ENCODE peak calls at places on chromosome 22, in nine cellular contexts. S is A673; H is fibroblast of lung; U is CD4-positive, CD25-positive, alpha-beta regulatory T cell; F is HCT116; D is CD8-positive, alpha-beta T cell; M is aorta; C is tibial artery; W is Peyer's patch. Y is an unnamed sample. For H3K4me1, the result is how much of the 10 kb centered on the place peaks cover.

GRCh38 chr22:41596776-41597634 is 7.4 kb upstream of the PMM1 start:
- DNase-seq in W (no peak), C (peak), M (peak), U (no peak), D (no peak), H (peak), S (peak), F (no peak), Y (peak)

GRCh38 chr22:41535244-41535643 is 9.0 kb downstream of the POLR3H start:
- DNase-seq in S (peak), D (no peak), H (no peak), F (no peak), M (no peak), U (no peak), C (no peak), W (no peak), Y (no peak)

GRCh38 chr22:42808516-42808915 is 48.6 kb downstream of the ARFGAP3 start:
- DNase-seq in M (no peak), C (no peak), F (no peak), W (peak), U (no peak), H (no peak), S (no peak), D (no peak), Y (no peak)

GRCh38 chr22:38755155-38755910 is 465 bp downstream of the SUN2 start:
- DNase-seq in F (no peak), S (peak), D (peak), C (peak), U (peak), W (peak), M (peak), H (peak), Y (no peak)

GRCh38 chr22:19446603-19447387 is 716 bp downstream of the C22orf39 start:
- DNase-seq in C (no peak), F (no peak), D (no peak), H (peak), S (no peak), W (no peak), M (no peak), U (no peak), Y (no peak)

GRCh38 chr22:22917377-22917776 is 29.8 kb downstream of the IGLL5 start:
- DNase-seq in M (no peak), F (no peak), W (no peak), C (no peak), D (no peak), U (no peak), S (no peak), H (no peak), Y (no peak)

GRCh38 chr22:38864361-38865191 is 7.4 kb downstream of the CBX6 start:
- DNase-seq in H (no peak), U (no peak), F (no peak), S (peak), M (peak), W (no peak), D (no peak), C (peak), Y (no peak)

GRCh38 chr22:49807780-49808708 is 19.6 kb downstream of the BRD1 start:
- DNase-seq in S (no peak), M (peak), C (no peak), H (no peak), F (no peak), D (peak), U (peak), W (peak), Y (no peak)

GRCh38 chr22:50276143-50276542 is 6.0 kb upstream of the MAPK11 start:
- DNase-seq in S (peak), F (no peak), U (peak), M (peak), D (no peak), H (peak), W (peak), C (no peak), Y (no peak)

GRCh38 chr22:39177456-39177775 is 24.9 kb upstream of the CBX7 start:
- DNase-seq in F (no peak), H (no peak), U (no peak), W (no peak), M (peak), S (no peak), C (no peak), D (no peak), Y (no peak)

GRCh38 chr22:39932166-39932565 is 28.0 kb upstream of the TMA7B start:
- DNase-seq in W (no peak), H (no peak), M (no peak), S (no peak), F (no peak), C (no peak), U (no peak), D (no peak), Y (no peak)

GRCh38 chr22:44824271-44824670 is 71.9 kb downstream of the ARHGAP8 start:
- DNase-seq in S (no peak), U (no peak), C (no peak), M (peak), D (no peak), F (no peak), H (no peak), W (no peak), Y (no peak)

GRCh38 chr22:19040581-19041402 is 81.4 kb downstream of the DGCR2 start:
- DNase-seq in M (peak), F (no peak), C (no peak), U (no peak), D (no peak), W (no peak), H (no peak), S (no peak), Y (no peak)

GRCh38 chr22:50192825-50193204 is 7.1 kb downstream of the TRABD start:
- DNase-seq in F (no peak), M (no peak), H (no peak), S (no peak), C (no peak), U (peak), D (peak), W (peak), Y (no peak)

GRCh38 chr22:22770280-22770871 is 117.2 kb upstream of the IGLL5 start:
- DNase-seq in H (peak), D (peak), W (peak), U (peak), F (no peak), S (peak), M (no peak), C (no peak), Y (no peak)

GRCh38 chr22:21970037-21970799 is 12.4 kb downstream of the TOP3B start:
- DNase-seq in C (no peak), S (no peak), F (no peak), M (no peak), W (no peak), H (no peak), U (no peak), D (no peak), Y (no peak)

GRCh38 chr22:23903328-23903971 is 9.3 kb downstream of the MIF start:
- DNase-seq in U (no peak), H (no peak), S (no peak), C (no peak), M (no peak), F (no peak), D (no peak), W (no peak), Y (no peak)

GRCh38 chr22:42604403-42604802 is 10.3 kb downstream of the POLDIP3 start:
- DNase-seq in M (no peak), S (no peak), D (no peak), W (no peak), H (no peak), C (no peak), U (no peak), F (no peak), Y (no peak)

GRCh38 chr22:32204856-32205722 is at the start of gene RFPL2:
- DNase-seq in S (peak), M (no peak), D (no peak), H (no peak), U (peak), W (no peak), F (peak), C (no peak), Y (no peak)

GRCh38 chr22:46652081-46652929 is 32.1 kb downstream of the GRAMD4 start:
- DNase-seq in M (no peak), C (no peak), U (no peak), W (no peak), S (no peak), H (peak), F (no peak), D (no peak), Y (no peak)

GRCh38 chr22:48338793-48339705 is 1488.6 kb downstream of the BRD1 start:
- DNase-seq in C (no peak), U (no peak), D (no peak), F (no peak), S (no peak), W (no peak), H (no peak), M (peak), Y (no peak)

GRCh38 chr22:22974795-22975580 is 87.4 kb downstream of the IGLL5 start:
- DNase-seq in W (no peak), S (no peak), H (no peak), U (no peak), C (no peak), M (no peak), F (no peak), D (no peak), Y (no peak)

GRCh38 chr22:44403930-44404329 is 91.2 kb upstream of the SHISAL1 start:
- DNase-seq in S (no peak), H (no peak), M (peak), F (no peak), D (no peak), U (no peak), W (no peak), C (peak), Y (no peak)

GRCh38 chr22:48749555-48750227 is 1078.0 kb downstream of the BRD1 start:
- DNase-seq in S (no peak), D (peak), F (no peak), C (peak), M (peak), H (no peak), W (peak), U (no peak), Y (no peak)

GRCh38 chr22:19419464-19420178 is 11.9 kb downstream of the HIRA start:
- DNase-seq in W (no peak), S (no peak), F (no peak), D (no peak), C (no peak), H (no peak), M (no peak), U (peak), Y (no peak)

GRCh38 chr22:44063462-44064371 is 39.6 kb downstream of the PARVB start:
- DNase-seq in W (peak), S (no peak), H (no peak), D (no peak), F (no peak), C (no peak), U (no peak), M (no peak), Y (no peak)

GRCh38 chr22:20569059-20570058 is 61.9 kb downstream of the MED15 start:
- DNase-seq in U (peak), H (peak), W (peak), S (no peak), M (peak), D (peak), C (peak), F (peak), Y (no peak)

GRCh38 chr22:24981066-24981465 is 28.6 kb downstream of the KIAA1671 start:
- DNase-seq in W (no peak), H (no peak), M (no peak), C (no peak), S (no peak), D (no peak), F (no peak), U (no peak), Y (no peak)

GRCh38 chr22:20249797-20250354 is 18.2 kb downstream of the RTN4R start:
- DNase-seq in F (no peak), M (no peak), D (no peak), S (no peak), H (peak), C (no peak), U (no peak), W (no peak), Y (no peak)

GRCh38 chr22:41780714-41781507 is 19.6 kb upstream of the CCDC134 start:
- DNase-seq in F (no peak), M (peak), W (peak), H (peak), U (peak), C (peak), D (peak), S (no peak), Y (no peak)

DNA sequence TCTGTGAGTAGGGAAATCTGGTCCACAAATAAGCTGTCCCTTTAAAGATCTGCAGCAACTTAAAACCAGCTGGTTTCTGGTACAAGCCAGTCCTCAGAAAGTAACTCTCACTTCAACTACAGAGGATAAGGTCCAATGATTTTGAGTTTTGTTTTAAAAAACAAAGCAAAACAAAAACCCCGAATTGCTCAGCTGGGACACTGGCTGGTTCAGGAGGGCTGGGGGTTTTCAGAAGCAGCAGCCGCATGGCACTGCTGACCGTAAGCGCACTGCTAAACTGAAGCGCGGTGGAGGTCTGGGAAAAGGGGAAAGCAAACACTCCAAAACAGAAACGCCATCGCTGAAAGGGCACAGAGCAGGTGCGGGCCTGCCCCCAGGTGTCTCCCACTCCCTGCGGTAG is 59.7 kb downstream of the MICAL3 start:
- DNase-seq in F (no peak), U (no peak), C (no peak), W (peak), D (no peak), M (no peak), S (no peak), H (no peak), Y (no peak)
- H3K4me3 ChIP-seq in F (no peak), U (no peak), C (no peak), W (no peak), D (no peak), M (no peak), S (no peak), H (peak), Y (no peak)

GRCh38 chr22:36385491-36386350 is 2.0 kb downstream of the MYH9 start:
- DNase-seq in S (peak), F (no peak), M (peak), W (peak), U (peak), C (peak), H (no peak), D (no peak), Y (no peak)
- H3K4me1 ChIP-seq in S (under half), F (half or more), M (under half), W (under half), U (half or more), C (under half), H (under half), D (under half), Y (under half)

GRCh38 chr22:37243402-37244113 is 511 bp downstream of the RAC2 start:
- DNase-seq in W (peak), C (no peak), H (no peak), S (no peak), U (no peak), F (no peak), M (no peak), D (peak), Y (no peak)
- H3K4me3 ChIP-seq in W (peak), C (peak), H (peak), S (peak), U (peak), F (peak), M (no peak), D (peak), Y (no peak)

GRCh38 chr22:35399114-35399677 is 744 bp upstream of the MCM5 start:
- DNase-seq in H (no peak), F (no peak), W (no peak), C (no peak), M (no peak), U (no peak), D (no peak), S (peak), Y (no peak)

GRCh38 chr22:35400335-35400680 is 368 bp downstream of the MCM5 start:
- DNase-seq in H (no peak), M (no peak), C (no peak), D (no peak), S (peak), F (no peak), W (peak), U (no peak), Y (no peak)

GRCh38 chr22:35397095-35397904 is 2.6 kb upstream of the MCM5 start:
- DNase-seq in C (no peak), D (no peak), F (no peak), M (no peak), W (no peak), S (no peak), H (peak), U (no peak), Y (no peak)

GRCh38 chr22:35399678-35400334 is at the start of gene MCM5:
- DNase-seq in C (peak), W (peak), U (peak), H (peak), M (peak), D (peak), S (peak), F (peak), Y (peak)

GRCh38 chr22:35398574-35398973 is 1.4 kb upstream of the MCM5 start:
- DNase-seq in M (no peak), D (no peak), H (no peak), F (no peak), C (no peak), W (no peak), U (no peak), S (no peak), Y (no peak)
- H3K4me1 ChIP-seq in M (under half), D (under half), H (under half), F (under half), C (under half), W (under half), U (under half), S (under half), Y (under half)

DNA sequence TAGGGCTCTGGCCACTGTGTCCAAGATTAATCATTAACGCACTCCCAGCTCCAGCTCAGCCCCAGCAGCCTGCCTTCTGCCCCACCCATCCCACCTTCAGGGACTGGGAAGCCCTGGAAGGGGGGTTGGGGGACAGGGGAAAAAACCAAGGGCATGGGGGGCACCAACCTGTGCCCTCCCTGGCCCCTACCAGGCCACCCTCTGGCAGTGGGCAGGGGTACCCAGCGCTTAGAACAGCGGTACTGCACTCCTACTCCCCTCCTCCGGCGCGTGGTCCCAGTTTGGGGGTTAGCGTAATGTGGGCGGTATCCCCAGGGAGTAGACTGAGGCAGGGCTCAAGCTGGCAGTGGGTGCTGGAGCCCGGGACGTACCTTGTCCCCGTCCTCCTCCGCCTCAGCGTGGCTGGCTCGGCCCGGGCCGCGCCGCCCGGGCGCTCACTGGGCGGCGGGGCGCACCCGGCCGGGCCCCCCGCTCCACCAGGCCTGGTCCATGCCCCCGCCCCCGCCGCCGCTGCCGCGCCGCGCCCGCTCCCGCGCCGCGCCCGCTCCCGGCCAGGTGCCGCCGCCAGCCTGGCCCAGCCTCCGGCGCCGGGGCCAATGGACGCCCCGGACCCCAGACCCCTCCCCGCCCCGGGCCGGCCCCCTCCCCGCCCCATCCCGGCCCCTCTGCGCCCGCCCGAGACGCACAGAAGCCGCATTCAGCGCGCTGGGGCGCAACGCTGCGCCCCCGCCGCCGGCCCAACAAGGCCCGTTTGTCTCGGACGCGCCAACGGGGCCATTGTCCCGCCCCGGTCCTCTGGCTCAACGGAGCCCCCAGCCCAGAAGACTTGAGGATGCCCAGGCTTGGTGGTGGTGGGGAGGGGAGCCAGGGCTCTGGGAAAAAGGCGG is at the start of gene GAL3ST1:
- DNase-seq in M (no peak), U (no peak), D (no peak), W (no peak), S (no peak), F (no peak), C (no peak), H (no peak), Y (no peak)
- H3K4me3 ChIP-seq in M (peak), U (no peak), D (no peak), W (peak), S (peak), F (no peak), C (peak), H (no peak), Y (peak)

Y was measured in iPS DF 6.9.